ENCODE peak calls at places on chromosomes 12 and 14, in ten cellular contexts. G is H7; X is A549; J is GM23248; R is ovary; Y is cardiac muscle cell; K is effector memory CD4-positive, alpha-beta T cell; I is tibial artery; W is HCT116; P is NB4. E is an unnamed sample.

GRCh38 chr12:7129647-7130536 is at the start of gene CLSTN3:
- DNase-seq in G (peak), X (no peak), J (peak), R (peak), Y (peak), K (peak), I (peak), W (no peak), P (peak), E (no peak)

GRCh38 chr12:25501565-25501964 is 51.5 kb downstream of the LMNTD1 start:
- DNase-seq in G (no peak), X (no peak), J (peak), R (no peak), Y (no peak), K (no peak), I (no peak), W (no peak), P (no peak), E (peak)

GRCh38 chr14:105187935-105188524 is 6.9 kb upstream of the NUDT14 start:
- DNase-seq in G (no peak), X (peak), J (no peak), R (no peak), Y (no peak), K (no peak), I (no peak), W (no peak), P (peak), E (no peak)

GRCh38 chr12:26090853-26091510 is 33.9 kb downstream of the BHLHE41 start:
- DNase-seq in G (no peak), X (no peak), J (no peak), R (no peak), Y (no peak), K (no peak), I (no peak), W (no peak), P (no peak), E (no peak)

GRCh38 chr12:66107451-66107915 is 23.1 kb downstream of the LLPH start:
- DNase-seq in G (peak), X (peak), J (peak), R (peak), Y (peak), K (no peak), I (no peak), W (peak), P (peak), E (peak)

GRCh38 chr14:74825008-74825407 is 50.9 kb downstream of the PROX2 start:
- DNase-seq in G (no peak), X (no peak), J (peak), R (no peak), Y (peak), K (no peak), I (no peak), W (no peak), P (peak), E (no peak)

GRCh38 chr12:3453947-3454675 is 36.9 kb upstream of the PRMT8 start:
- DNase-seq in G (peak), X (peak), J (peak), R (no peak), Y (peak), K (no peak), I (peak), W (peak), P (no peak), E (no peak)

GRCh38 chr14:94293578-94293924 is 483 bp upstream of the SERPINA10 start:
- DNase-seq in G (no peak), X (no peak), J (no peak), R (no peak), Y (no peak), K (no peak), I (no peak), W (no peak), P (no peak), E (no peak)

GRCh38 chr14:22400590-22401259 is 188.3 kb downstream of the DAD1 start:
- DNase-seq in G (no peak), X (no peak), J (peak), R (no peak), Y (no peak), K (no peak), I (no peak), W (no peak), P (no peak), E (no peak)

GRCh38 chr14:54169254-54169924 is 212.8 kb upstream of the BMP4 start:
- DNase-seq in G (no peak), X (no peak), J (peak), R (no peak), Y (no peak), K (no peak), I (no peak), W (peak), P (no peak), E (no peak)

GRCh38 chr12:113108308-113108707 is 27.3 kb downstream of the RASAL1 start:
- DNase-seq in G (no peak), X (no peak), J (no peak), R (no peak), Y (no peak), K (no peak), I (no peak), W (no peak), P (no peak), E (no peak)

GRCh38 chr14:64253672-64254071 is 40.5 kb downstream of the ESR2 start:
- DNase-seq in G (no peak), X (no peak), J (peak), R (no peak), Y (peak), K (no peak), I (no peak), W (no peak), P (no peak), E (no peak)

GRCh38 chr14:100241279-100241678 is 2.3 kb downstream of the YY1 start:
- DNase-seq in G (no peak), X (no peak), J (peak), R (no peak), Y (no peak), K (no peak), I (no peak), W (no peak), P (no peak), E (no peak)
- H3K4me3 ChIP-seq in G (peak), X (peak), J (peak), R (peak), Y (peak), K (peak), I (peak), W (peak), P (peak), E (peak)

GRCh38 chr12:119802472-119802871 is 74.6 kb downstream of the CIT start:
- DNase-seq in G (no peak), X (no peak), J (peak), R (no peak), Y (peak), K (no peak), I (peak), W (no peak), P (no peak), E (no peak)

GRCh38 chr12:119808441-119808840 is 68.7 kb downstream of the CIT start:
- DNase-seq in G (no peak), X (no peak), J (peak), R (no peak), Y (no peak), K (no peak), I (no peak), W (no peak), P (no peak), E (no peak)

GRCh38 chr12:119807380-119807779 is 69.7 kb downstream of the CIT start:
- DNase-seq in G (no peak), X (no peak), J (no peak), R (no peak), Y (no peak), K (no peak), I (no peak), W (no peak), P (no peak), E (peak)

GRCh38 chr12:119804011-119804641 is 73.0 kb downstream of the CIT start:
- DNase-seq in G (peak), X (peak), J (peak), R (peak), Y (peak), K (no peak), I (no peak), W (peak), P (peak), E (no peak)

DNA sequence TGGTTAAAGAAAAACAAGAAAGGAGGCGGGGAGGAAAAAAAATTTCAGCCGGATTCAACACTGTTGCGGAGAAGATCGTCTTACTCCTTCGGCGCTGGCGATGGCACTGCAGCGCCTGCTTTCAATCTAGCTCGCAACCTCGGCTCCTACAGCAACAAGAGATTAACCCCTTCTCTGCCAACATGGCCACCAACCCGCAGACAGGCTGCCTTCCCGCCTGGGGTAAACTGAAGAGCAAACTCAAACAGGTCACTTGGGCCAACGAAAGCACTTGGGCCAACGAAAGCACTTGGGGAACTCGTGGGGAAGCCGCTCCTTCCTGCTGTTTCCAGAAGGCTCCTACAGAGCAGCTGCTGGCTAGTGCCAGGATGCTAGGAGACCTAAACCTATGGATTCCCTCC is 73.7 kb downstream of the CIT start:
- DNase-seq in G (peak), X (no peak), J (peak), R (peak), Y (peak), K (no peak), I (no peak), W (no peak), P (no peak), E (no peak)
- H3K4me3 ChIP-seq in G (peak), X (no peak), J (peak), R (no peak), Y (peak), K (no peak), I (peak), W (no peak), P (no peak), E (no peak)

DNA sequence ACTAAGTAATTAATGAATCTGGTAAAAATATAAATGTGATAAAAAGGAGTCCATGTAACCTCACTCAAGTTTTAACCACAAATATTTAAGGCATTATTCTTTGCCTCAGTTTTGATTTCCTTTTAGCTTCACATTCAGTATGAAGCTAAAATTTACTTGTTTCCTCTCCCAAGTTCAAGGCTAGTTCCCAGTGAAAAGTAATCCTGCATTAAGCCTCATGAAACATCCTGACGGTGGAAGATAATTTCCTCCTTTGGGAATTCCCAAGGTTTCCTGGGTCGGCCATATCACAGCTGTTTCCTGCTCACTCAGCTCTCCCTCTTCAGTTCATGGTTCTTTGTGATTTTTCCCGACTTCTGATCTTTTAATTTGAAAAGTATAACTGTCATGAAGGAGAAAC is 1256.8 kb upstream of the FLRT2 start:
- DNase-seq in G (no peak), X (no peak), J (no peak), R (no peak), Y (peak), K (no peak), I (no peak), W (no peak), P (no peak), E (no peak)
- H3K4me3 ChIP-seq in G (no peak), X (no peak), J (no peak), R (no peak), Y (no peak), K (no peak), I (no peak), W (no peak), P (no peak), E (no peak)

GRCh38 chr12:130880411-130880885 is 8.6 kb downstream of the RAN start:
- DNase-seq in G (no peak), X (no peak), J (peak), R (no peak), Y (no peak), K (no peak), I (no peak), W (no peak), P (no peak), E (no peak)
- H3K4me3 ChIP-seq in G (no peak), X (no peak), J (peak), R (no peak), Y (no peak), K (peak), I (no peak), W (no peak), P (no peak), E (no peak)

DNA sequence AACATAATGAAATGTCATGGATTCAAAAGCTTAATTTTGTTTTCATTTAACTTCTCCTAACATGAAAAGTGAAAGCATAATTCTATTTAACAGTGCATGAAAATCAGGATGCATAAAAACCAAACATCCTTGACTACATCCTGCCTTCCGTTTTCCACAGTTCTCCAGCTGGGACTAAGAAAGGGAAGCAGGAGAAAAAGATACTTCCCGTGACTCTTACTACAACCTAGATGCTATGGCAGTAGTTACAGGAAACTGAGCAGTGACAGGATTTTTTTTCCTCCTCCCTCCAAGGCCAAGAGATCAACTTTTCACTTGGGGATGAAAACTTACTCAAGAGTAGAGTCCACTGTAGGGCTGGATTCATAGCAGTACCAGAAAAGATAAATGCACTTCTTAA is 2.6 kb downstream of the EXOC5 start:
- DNase-seq in G (no peak), X (no peak), J (peak), R (no peak), Y (peak), K (no peak), I (no peak), W (no peak), P (no peak), E (no peak)
- H3K4me3 ChIP-seq in G (no peak), X (no peak), J (peak), R (no peak), Y (no peak), K (no peak), I (no peak), W (no peak), P (peak), E (no peak)

GRCh38 chr12:49698619-49699545 is 8.3 kb downstream of the FMNL3 start:
- DNase-seq in G (peak), X (no peak), J (peak), R (no peak), Y (peak), K (peak), I (peak), W (no peak), P (peak), E (no peak)

GRCh38 chr12:49702009-49702408 is 5.2 kb downstream of the FMNL3 start:
- DNase-seq in G (no peak), X (no peak), J (no peak), R (no peak), Y (no peak), K (no peak), I (no peak), W (no peak), P (no peak), E (no peak)

GRCh38 chr12:49702676-49703228 is 4.5 kb downstream of the FMNL3 start:
- DNase-seq in G (no peak), X (no peak), J (no peak), R (no peak), Y (no peak), K (no peak), I (no peak), W (no peak), P (no peak), E (no peak)

GRCh38 chr12:49693931-49694439 is 13.2 kb downstream of the FMNL3 start:
- DNase-seq in G (no peak), X (peak), J (peak), R (no peak), Y (no peak), K (no peak), I (no peak), W (no peak), P (no peak), E (no peak)

DNA sequence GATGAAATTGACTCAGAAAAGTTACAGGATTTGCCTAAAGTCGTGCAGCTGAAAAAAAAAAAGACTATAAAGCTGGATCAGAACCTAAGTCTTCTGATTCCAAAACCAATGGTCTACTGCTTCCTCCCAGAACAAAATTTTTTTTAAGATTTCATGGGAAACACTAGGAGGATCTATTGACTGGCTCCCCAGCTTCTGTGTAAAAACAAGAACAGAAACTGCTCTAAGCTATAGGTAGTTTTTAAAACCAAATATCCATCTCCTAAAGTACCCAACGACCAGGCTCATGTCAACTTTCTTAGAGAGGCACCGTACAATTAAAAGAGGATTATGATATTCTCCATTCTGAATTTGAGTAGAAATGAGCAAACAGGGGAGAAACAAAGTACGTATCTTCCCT is 9.4 kb downstream of the FMNL3 start:
- DNase-seq in G (no peak), X (no peak), J (no peak), R (no peak), Y (no peak), K (no peak), I (no peak), W (no peak), P (no peak), E (no peak)
- H3K4me3 ChIP-seq in G (no peak), X (no peak), J (no peak), R (no peak), Y (no peak), K (no peak), I (no peak), W (no peak), P (no peak), E (no peak)

GRCh38 chr12:41521872-41522379 is 333.8 kb downstream of the PDZRN4 start:
- DNase-seq in G (no peak), X (peak), J (peak), R (no peak), Y (peak), K (no peak), I (no peak), W (no peak), P (no peak), E (peak)
- H3K4me3 ChIP-seq in G (no peak), X (no peak), J (peak), R (no peak), Y (no peak), K (peak), I (peak), W (no peak), P (no peak), E (no peak)

GRCh38 chr12:64612843-64613242 is 2.5 kb downstream of the RASSF3 start:
- DNase-seq in G (no peak), X (no peak), J (no peak), R (no peak), Y (no peak), K (no peak), I (no peak), W (no peak), P (no peak), E (no peak)
- H3K4me3 ChIP-seq in G (no peak), X (no peak), J (no peak), R (no peak), Y (no peak), K (peak), I (peak), W (no peak), P (no peak), E (peak)

DNA sequence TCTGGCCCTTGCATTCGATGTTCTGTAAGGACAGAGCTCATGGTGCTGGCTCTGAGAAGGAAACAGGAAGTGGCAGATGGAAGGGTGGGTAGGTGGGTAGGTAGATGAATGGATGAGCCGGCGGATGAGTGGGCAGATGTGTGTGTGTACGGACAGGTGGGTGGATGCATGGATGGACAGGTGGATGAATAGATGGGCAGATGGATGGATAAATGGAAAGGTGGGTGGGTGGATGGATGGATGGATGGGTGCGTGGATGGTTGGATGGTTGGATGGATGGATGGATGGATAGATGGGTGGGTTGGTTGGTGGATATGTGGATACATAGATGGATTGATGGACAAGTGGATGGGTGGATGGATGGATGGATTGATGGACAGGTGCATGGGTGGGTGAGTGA is 27.6 kb upstream of the PPP1R13B start:
- DNase-seq in G (no peak), X (no peak), J (no peak), R (no peak), Y (no peak), K (no peak), I (no peak), W (no peak), P (no peak), E (no peak)
- H3K4me3 ChIP-seq in G (no peak), X (no peak), J (no peak), R (no peak), Y (no peak), K (no peak), I (no peak), W (no peak), P (no peak), E (no peak)

E was measured in LNCaP clone FGC.